ENCODE peak calls at places on chromosome 2, in nine cellular contexts. One of them, this sample, is unnamed.

GRCh38 chr2:211408485-211408884 is 852.1 kb downstream of the CPS1 start:
- DNase-seq in NCI-H1092: no peak
- DNase-seq in activated naive CD4-positive, alpha-beta T cell: no peak
- DNase-seq in stimulated activated naive CD8-positive, alpha-beta T cell treated with anti-CD3 and anti-CD28 coated beads, Interleukin-15, Interleukin-2, amounts not matched to agents 100 U/mL and 50 U/mL, for 24 hours: no peak
- DNase-seq in activated effector memory CD4-positive, alpha-beta T cell treated with anti-CD3 and anti-CD28 coated beads, Interleukin-2, amount 50 U/mL, for 16 hours: no peak
- DNase-seq in KBM-7: no peak
- DNase-seq in WTC11: no peak
- DNase-seq in nephron progenitor cell: no peak
- DNase-seq in HT1080: peak; percentile 29
- DNase-seq in this sample: no peak

GRCh38 chr2:73987109-73987947 is 2.6 kb downstream of the TET3 start:
- DNase-seq in WTC11: no peak
- DNase-seq in HT1080: no peak
- DNase-seq in NCI-H1092: no peak
- DNase-seq in nephron progenitor cell: no peak
- DNase-seq in KBM-7: peak; percentile 74
- DNase-seq in activated naive CD4-positive, alpha-beta T cell: peak; percentile 27
- DNase-seq in activated effector memory CD4-positive, alpha-beta T cell treated with anti-CD3 and anti-CD28 coated beads, Interleukin-2, amount 50 U/mL, for 16 hours: peak; percentile 79
- DNase-seq in stimulated activated naive CD8-positive, alpha-beta T cell treated with anti-CD3 and anti-CD28 coated beads, Interleukin-15, Interleukin-2, amounts not matched to agents 100 U/mL and 50 U/mL, for 24 hours: peak; percentile 49
- DNase-seq in this sample: peak; percentile 58

GRCh38 chr2:36561223-36561944 is 36.6 kb downstream of the FEZ2 start:
- DNase-seq in activated effector memory CD4-positive, alpha-beta T cell treated with anti-CD3 and anti-CD28 coated beads, Interleukin-2, amount 50 U/mL, for 16 hours: no peak
- DNase-seq in activated naive CD4-positive, alpha-beta T cell: no peak
- DNase-seq in nephron progenitor cell: no peak
- DNase-seq in WTC11: no peak
- DNase-seq in NCI-H1092: no peak
- DNase-seq in KBM-7: peak; percentile 29
- DNase-seq in HT1080: peak; percentile 96
- DNase-seq in stimulated activated naive CD8-positive, alpha-beta T cell treated with anti-CD3 and anti-CD28 coated beads, Interleukin-15, Interleukin-2, amounts not matched to agents 100 U/mL and 50 U/mL, for 24 hours: no peak
- DNase-seq in this sample: no peak

GRCh38 chr2:236997086-236997485 is 88.6 kb upstream of the COPS8 start:
- DNase-seq in NCI-H1092: no peak
- DNase-seq in nephron progenitor cell: peak; percentile 33
- DNase-seq in HT1080: no peak
- DNase-seq in KBM-7: no peak
- DNase-seq in stimulated activated naive CD8-positive, alpha-beta T cell treated with anti-CD3 and anti-CD28 coated beads, Interleukin-15, Interleukin-2, amounts not matched to agents 100 U/mL and 50 U/mL, for 24 hours: no peak
- DNase-seq in WTC11: no peak
- DNase-seq in activated naive CD4-positive, alpha-beta T cell: no peak
- DNase-seq in activated effector memory CD4-positive, alpha-beta T cell treated with anti-CD3 and anti-CD28 coated beads, Interleukin-2, amount 50 U/mL, for 16 hours: no peak
- DNase-seq in this sample: no peak

GRCh38 chr2:12433641-12433990 is 283.1 kb upstream of the TRIB2 start:
- DNase-seq in WTC11: no peak
- DNase-seq in activated naive CD4-positive, alpha-beta T cell: no peak
- DNase-seq in HT1080: no peak
- DNase-seq in stimulated activated naive CD8-positive, alpha-beta T cell treated with anti-CD3 and anti-CD28 coated beads, Interleukin-15, Interleukin-2, amounts not matched to agents 100 U/mL and 50 U/mL, for 24 hours: no peak
- DNase-seq in nephron progenitor cell: no peak
- DNase-seq in NCI-H1092: no peak
- DNase-seq in KBM-7: no peak
- DNase-seq in activated effector memory CD4-positive, alpha-beta T cell treated with anti-CD3 and anti-CD28 coated beads, Interleukin-2, amount 50 U/mL, for 16 hours: no peak
- DNase-seq in this sample: no peak

GRCh38 chr2:19671311-19671710 is 230.5 kb downstream of the TTC32 start:
- DNase-seq in activated naive CD4-positive, alpha-beta T cell: no peak
- DNase-seq in WTC11: no peak
- DNase-seq in activated effector memory CD4-positive, alpha-beta T cell treated with anti-CD3 and anti-CD28 coated beads, Interleukin-2, amount 50 U/mL, for 16 hours: no peak
- DNase-seq in stimulated activated naive CD8-positive, alpha-beta T cell treated with anti-CD3 and anti-CD28 coated beads, Interleukin-15, Interleukin-2, amounts not matched to agents 100 U/mL and 50 U/mL, for 24 hours: no peak
- DNase-seq in nephron progenitor cell: no peak
- DNase-seq in NCI-H1092: no peak
- DNase-seq in KBM-7: no peak
- DNase-seq in HT1080: no peak
- DNase-seq in this sample: no peak

GRCh38 chr2:165417009-165417408 is 52.5 kb upstream of the CSRNP3 start:
- DNase-seq in NCI-H1092: no peak
- DNase-seq in WTC11: no peak
- DNase-seq in stimulated activated naive CD8-positive, alpha-beta T cell treated with anti-CD3 and anti-CD28 coated beads, Interleukin-15, Interleukin-2, amounts not matched to agents 100 U/mL and 50 U/mL, for 24 hours: no peak
- DNase-seq in activated effector memory CD4-positive, alpha-beta T cell treated with anti-CD3 and anti-CD28 coated beads, Interleukin-2, amount 50 U/mL, for 16 hours: no peak
- DNase-seq in nephron progenitor cell: no peak
- DNase-seq in KBM-7: no peak
- DNase-seq in activated naive CD4-positive, alpha-beta T cell: no peak
- DNase-seq in HT1080: no peak
- DNase-seq in this sample: no peak

GRCh38 chr2:12412898-12413305 is 303.8 kb upstream of the TRIB2 start:
- DNase-seq in WTC11: no peak
- DNase-seq in nephron progenitor cell: no peak
- DNase-seq in NCI-H1092: no peak
- DNase-seq in KBM-7: no peak
- DNase-seq in HT1080: no peak
- DNase-seq in activated effector memory CD4-positive, alpha-beta T cell treated with anti-CD3 and anti-CD28 coated beads, Interleukin-2, amount 50 U/mL, for 16 hours: peak; percentile 72
- DNase-seq in activated naive CD4-positive, alpha-beta T cell: no peak
- DNase-seq in stimulated activated naive CD8-positive, alpha-beta T cell treated with anti-CD3 and anti-CD28 coated beads, Interleukin-15, Interleukin-2, amounts not matched to agents 100 U/mL and 50 U/mL, for 24 hours: peak; percentile 35
- DNase-seq in this sample: no peak

GRCh38 chr2:235091421-235091820 is 139.6 kb downstream of the SH3BP4 start:
- DNase-seq in HT1080: no peak
- DNase-seq in activated naive CD4-positive, alpha-beta T cell: no peak
- DNase-seq in stimulated activated naive CD8-positive, alpha-beta T cell treated with anti-CD3 and anti-CD28 coated beads, Interleukin-15, Interleukin-2, amounts not matched to agents 100 U/mL and 50 U/mL, for 24 hours: no peak
- DNase-seq in NCI-H1092: no peak
- DNase-seq in WTC11: no peak
- DNase-seq in activated effector memory CD4-positive, alpha-beta T cell treated with anti-CD3 and anti-CD28 coated beads, Interleukin-2, amount 50 U/mL, for 16 hours: no peak
- DNase-seq in KBM-7: no peak
- DNase-seq in nephron progenitor cell: no peak
- DNase-seq in this sample: no peak

GRCh38 chr2:163775304-163775703 is 39.5 kb upstream of the FIGN start:
- DNase-seq in activated effector memory CD4-positive, alpha-beta T cell treated with anti-CD3 and anti-CD28 coated beads, Interleukin-2, amount 50 U/mL, for 16 hours: no peak
- DNase-seq in activated naive CD4-positive, alpha-beta T cell: no peak
- DNase-seq in NCI-H1092: no peak
- DNase-seq in HT1080: peak; percentile 17
- DNase-seq in WTC11: no peak
- DNase-seq in stimulated activated naive CD8-positive, alpha-beta T cell treated with anti-CD3 and anti-CD28 coated beads, Interleukin-15, Interleukin-2, amounts not matched to agents 100 U/mL and 50 U/mL, for 24 hours: no peak
- DNase-seq in KBM-7: no peak
- DNase-seq in nephron progenitor cell: no peak
- DNase-seq in this sample: no peak

GRCh38 chr2:240133401-240133800 is 2.7 kb downstream of the COPS9 start:
- DNase-seq in KBM-7: no peak
- DNase-seq in HT1080: no peak
- DNase-seq in NCI-H1092: no peak
- DNase-seq in nephron progenitor cell: no peak
- DNase-seq in WTC11: no peak
- DNase-seq in stimulated activated naive CD8-positive, alpha-beta T cell treated with anti-CD3 and anti-CD28 coated beads, Interleukin-15, Interleukin-2, amounts not matched to agents 100 U/mL and 50 U/mL, for 24 hours: no peak
- DNase-seq in activated effector memory CD4-positive, alpha-beta T cell treated with anti-CD3 and anti-CD28 coated beads, Interleukin-2, amount 50 U/mL, for 16 hours: peak; percentile 27
- DNase-seq in activated naive CD4-positive, alpha-beta T cell: no peak
- DNase-seq in this sample: no peak

GRCh38 chr2:230793573-230794359 is 71.0 kb upstream of the ITM2C start:
- DNase-seq in WTC11: no peak
- DNase-seq in KBM-7: peak; percentile 93
- DNase-seq in stimulated activated naive CD8-positive, alpha-beta T cell treated with anti-CD3 and anti-CD28 coated beads, Interleukin-15, Interleukin-2, amounts not matched to agents 100 U/mL and 50 U/mL, for 24 hours: peak; percentile 64
- DNase-seq in nephron progenitor cell: no peak
- DNase-seq in HT1080: peak; percentile 98
- DNase-seq in NCI-H1092: no peak
- DNase-seq in activated naive CD4-positive, alpha-beta T cell: peak; percentile 27
- DNase-seq in activated effector memory CD4-positive, alpha-beta T cell treated with anti-CD3 and anti-CD28 coated beads, Interleukin-2, amount 50 U/mL, for 16 hours: peak; percentile 86
- DNase-seq in this sample: peak; percentile 94

GRCh38 chr2:202261531-202261930 is 4.0 kb upstream of the NOP58 start:
- DNase-seq in activated naive CD4-positive, alpha-beta T cell: no peak
- DNase-seq in nephron progenitor cell: no peak
- DNase-seq in WTC11: no peak
- DNase-seq in activated effector memory CD4-positive, alpha-beta T cell treated with anti-CD3 and anti-CD28 coated beads, Interleukin-2, amount 50 U/mL, for 16 hours: no peak
- DNase-seq in NCI-H1092: no peak
- DNase-seq in HT1080: no peak
- DNase-seq in stimulated activated naive CD8-positive, alpha-beta T cell treated with anti-CD3 and anti-CD28 coated beads, Interleukin-15, Interleukin-2, amounts not matched to agents 100 U/mL and 50 U/mL, for 24 hours: no peak
- DNase-seq in KBM-7: no peak
- DNase-seq in this sample: no peak

GRCh38 chr2:174688079-174688478 is 76.2 kb downstream of the CHRNA1 start:
- DNase-seq in activated naive CD4-positive, alpha-beta T cell: no peak
- DNase-seq in WTC11: no peak
- DNase-seq in NCI-H1092: no peak
- DNase-seq in nephron progenitor cell: no peak
- DNase-seq in stimulated activated naive CD8-positive, alpha-beta T cell treated with anti-CD3 and anti-CD28 coated beads, Interleukin-15, Interleukin-2, amounts not matched to agents 100 U/mL and 50 U/mL, for 24 hours: no peak
- DNase-seq in HT1080: peak; percentile 34
- DNase-seq in activated effector memory CD4-positive, alpha-beta T cell treated with anti-CD3 and anti-CD28 coated beads, Interleukin-2, amount 50 U/mL, for 16 hours: no peak
- DNase-seq in KBM-7: peak; percentile 57
- DNase-seq in this sample: peak; percentile 74

GRCh38 chr2:64120928-64121327 is 23.3 kb downstream of the PELI1 start:
- DNase-seq in activated naive CD4-positive, alpha-beta T cell: no peak
- DNase-seq in stimulated activated naive CD8-positive, alpha-beta T cell treated with anti-CD3 and anti-CD28 coated beads, Interleukin-15, Interleukin-2, amounts not matched to agents 100 U/mL and 50 U/mL, for 24 hours: no peak
- DNase-seq in HT1080: no peak
- DNase-seq in WTC11: no peak
- DNase-seq in activated effector memory CD4-positive, alpha-beta T cell treated with anti-CD3 and anti-CD28 coated beads, Interleukin-2, amount 50 U/mL, for 16 hours: no peak
- DNase-seq in nephron progenitor cell: no peak
- DNase-seq in NCI-H1092: no peak
- DNase-seq in KBM-7: no peak
- DNase-seq in this sample: no peak

GRCh38 chr2:108893277-108893676 is 95.7 kb downstream of the EDAR start:
- DNase-seq in activated effector memory CD4-positive, alpha-beta T cell treated with anti-CD3 and anti-CD28 coated beads, Interleukin-2, amount 50 U/mL, for 16 hours: no peak
- DNase-seq in KBM-7: no peak
- DNase-seq in activated naive CD4-positive, alpha-beta T cell: no peak
- DNase-seq in nephron progenitor cell: no peak
- DNase-seq in stimulated activated naive CD8-positive, alpha-beta T cell treated with anti-CD3 and anti-CD28 coated beads, Interleukin-15, Interleukin-2, amounts not matched to agents 100 U/mL and 50 U/mL, for 24 hours: no peak
- DNase-seq in NCI-H1092: no peak
- DNase-seq in HT1080: no peak
- DNase-seq in WTC11: no peak
- DNase-seq in this sample: no peak

GRCh38 chr2:239937866-239938640 is 87.1 kb downstream of the NDUFA10 start:
- DNase-seq in activated naive CD4-positive, alpha-beta T cell: no peak
- DNase-seq in HT1080: no peak
- DNase-seq in KBM-7: no peak
- DNase-seq in stimulated activated naive CD8-positive, alpha-beta T cell treated with anti-CD3 and anti-CD28 coated beads, Interleukin-15, Interleukin-2, amounts not matched to agents 100 U/mL and 50 U/mL, for 24 hours: no peak
- DNase-seq in nephron progenitor cell: no peak
- DNase-seq in WTC11: peak; percentile 1
- DNase-seq in activated effector memory CD4-positive, alpha-beta T cell treated with anti-CD3 and anti-CD28 coated beads, Interleukin-2, amount 50 U/mL, for 16 hours: peak; percentile 48
- DNase-seq in NCI-H1092: no peak
- DNase-seq in this sample: no peak